ENCODE peak calls at places on chromosomes 12 and 14, in eight cellular contexts. H is brain microvascular endothelial cell, V is GM23338, Q is coronary artery, E is uterus, D is testis, I is IMR-90, T is GM12878. O is an unnamed sample.

GRCh38 chr14:56794088-56794556 is 16.2 kb downstream of the OTX2 start:
- DNase-seq in Q (no peak), I (no peak), V (peak), D (peak), T (no peak), E (no peak), H (no peak), O (no peak)

GRCh38 chr12:28872654-28873268 is 276.3 kb upstream of the FAR2 start:
- DNase-seq in E (peak), Q (no peak), I (peak), V (peak), T (no peak), D (peak), H (peak), O (no peak)

GRCh38 chr14:104856869-104857860 is 7.9 kb upstream of the CEP170B start:
- DNase-seq in H (no peak), D (peak), Q (no peak), E (no peak), V (peak), T (no peak), I (no peak), O (no peak)

GRCh38 chr14:73055251-73055650 is 3.1 kb upstream of the RBM25 start:
- DNase-seq in D (no peak), H (no peak), Q (no peak), E (no peak), V (no peak), I (no peak), T (no peak), O (no peak)

GRCh38 chr12:118428643-118429042 is 52.3 kb downstream of the SUDS3 start:
- DNase-seq in I (no peak), T (no peak), H (no peak), D (no peak), E (no peak), V (no peak), Q (no peak), O (no peak)

GRCh38 chr12:5571115-5571514 is 139.2 kb downstream of the NTF3 start:
- DNase-seq in V (no peak), E (no peak), D (peak), T (no peak), H (no peak), Q (no peak), I (no peak), O (no peak)

GRCh38 chr14:46661728-46662127 is 10.1 kb upstream of the RPL10L start:
- DNase-seq in H (peak), V (peak), I (no peak), D (no peak), Q (no peak), E (no peak), T (no peak), O (no peak)

GRCh38 chr12:45966486-45966885 is 23.9 kb downstream of the SCAF11 start:
- DNase-seq in T (no peak), Q (no peak), H (peak), E (no peak), V (peak), I (peak), D (no peak), O (no peak)

GRCh38 chr12:106245767-106246166 is 2.1 kb downstream of the CKAP4 start:
- DNase-seq in I (peak), H (peak), Q (peak), V (no peak), E (peak), T (no peak), D (no peak), O (no peak)

GRCh38 chr14:75518625-75519024 is 3.6 kb upstream of the BATF start:
- DNase-seq in I (no peak), T (no peak), E (no peak), D (no peak), Q (no peak), H (no peak), V (peak), O (no peak)

GRCh38 chr14:102911991-102912761 is 10.3 kb upstream of the AMN start:
- DNase-seq in T (no peak), H (no peak), D (no peak), E (no peak), V (no peak), Q (no peak), I (no peak), O (no peak)

GRCh38 chr12:5567021-5567744 is 135.3 kb downstream of the NTF3 start:
- DNase-seq in H (no peak), Q (no peak), T (no peak), D (peak), V (no peak), I (peak), E (no peak), O (no peak)

GRCh38 chr12:18932715-18933114 is 194.8 kb downstream of the CAPZA3 start:
- DNase-seq in V (no peak), I (peak), D (no peak), Q (no peak), H (no peak), E (no peak), T (no peak), O (no peak)

GRCh38 chr12:102182635-102183034 is 15.0 kb downstream of the PMCH start:
- DNase-seq in T (no peak), H (no peak), V (no peak), E (no peak), I (no peak), Q (no peak), D (no peak), O (no peak)

GRCh38 chr12:90953956-90954421 is 987 bp downstream of the CCER1 start:
- DNase-seq in D (peak), Q (no peak), T (no peak), H (no peak), V (peak), I (no peak), E (no peak), O (no peak)

GRCh38 chr12:124279315-124279714 is 15.6 kb upstream of the RFLNA start:
- DNase-seq in V (no peak), H (no peak), Q (no peak), E (no peak), T (no peak), I (no peak), D (no peak), O (no peak)

GRCh38 chr12:29350080-29350479 is 30.9 kb downstream of the ERGIC2 start:
- DNase-seq in Q (no peak), D (no peak), H (peak), T (no peak), I (peak), E (no peak), V (no peak), O (no peak)

GRCh38 chr12:71791473-71792150 is 36.9 kb downstream of the RAB21 start:
- DNase-seq in I (no peak), H (no peak), D (no peak), V (no peak), E (no peak), Q (no peak), T (no peak), O (no peak)

GRCh38 chr14:101083564-101084435 is 180.3 kb upstream of the RTL1 start:
- DNase-seq in Q (peak), I (no peak), V (peak), D (peak), H (no peak), E (no peak), T (no peak), O (peak)

GRCh38 chr12:68310370-68310769 is 21.8 kb downstream of the MDM1 start:
- DNase-seq in I (peak), E (no peak), V (no peak), T (no peak), D (no peak), Q (no peak), H (peak), O (no peak)

GRCh38 chr14:55846852-55847471 is 267.0 kb downstream of the KTN1 start:
- DNase-seq in I (peak), T (no peak), H (no peak), Q (no peak), V (no peak), D (no peak), E (peak), O (no peak)

GRCh38 chr14:65772901-65773574 is 360.5 kb downstream of the FUT8 start:
- DNase-seq in H (no peak), V (no peak), D (no peak), T (no peak), E (no peak), Q (no peak), I (no peak), O (no peak)

GRCh38 chr12:62977879-62978278 is 42.9 kb upstream of the PPM1H start:
- DNase-seq in Q (no peak), I (no peak), H (no peak), D (no peak), E (no peak), V (no peak), T (no peak), O (no peak)

GRCh38 chr12:62232143-62232729 is 28.0 kb upstream of the USP15 start:
- DNase-seq in E (no peak), T (no peak), H (no peak), V (no peak), I (no peak), D (no peak), Q (no peak), O (no peak)

GRCh38 chr14:100384819-100385813 is 62.0 kb downstream of the SLC25A47 start:
- DNase-seq in Q (no peak), D (no peak), V (peak), I (peak), H (peak), E (no peak), T (no peak), O (no peak)

GRCh38 chr12:116508145-116509121 is 50.7 kb upstream of the MAP1LC3B2 start:
- DNase-seq in T (no peak), H (no peak), I (no peak), D (peak), V (peak), E (peak), Q (no peak), O (peak)

GRCh38 chr14:85512491-85512890 is 17.5 kb upstream of the FLRT2 start:
- DNase-seq in D (no peak), T (no peak), V (no peak), E (no peak), H (no peak), Q (no peak), I (peak), O (no peak)

GRCh38 chr14:88023658-88024187 is 18.8 kb downstream of the GPR65 start:
- DNase-seq in D (no peak), T (no peak), E (no peak), I (no peak), V (peak), H (no peak), Q (no peak), O (no peak)

GRCh38 chr12:6606331-6607131 is 648 bp downstream of the CHD4 start:
- DNase-seq in V (peak), T (no peak), Q (peak), I (peak), E (peak), H (no peak), D (peak), O (peak)

GRCh38 chr12:67879937-67880336 is 109.3 kb upstream of the IFNG-AS1 start:
- DNase-seq in H (no peak), D (no peak), I (no peak), Q (no peak), E (no peak), T (no peak), V (no peak), O (no peak)

GRCh38 chr14:105500726-105501101 is 9.7 kb downstream of the TEDC1 start:
- DNase-seq in V (no peak), D (no peak), H (no peak), T (no peak), E (no peak), Q (no peak), I (no peak), O (no peak)

GRCh38 chr12:117986705-117987469 is 18.1 kb upstream of the KSR2 start:
- DNase-seq in V (no peak), H (peak), D (no peak), E (no peak), I (peak), Q (no peak), T (no peak), O (no peak)

GRCh38 chr12:124295431-124296058 is 652 bp downstream of the RFLNA start:
- DNase-seq in E (no peak), Q (no peak), D (no peak), V (peak), T (no peak), H (no peak), I (no peak), O (no peak)

GRCh38 chr12:100988278-100988625 is 193.7 kb downstream of the ANO4 start:
- DNase-seq in D (no peak), H (no peak), I (no peak), T (no peak), E (no peak), Q (no peak), V (peak), O (no peak)

GRCh38 chr12:76249501-76249900 is 98.7 kb downstream of the BBS10 start:
- DNase-seq in H (no peak), T (no peak), I (no peak), Q (no peak), V (peak), D (no peak), E (no peak), O (no peak)

GRCh38 chr14:91835197-91835919 is 32.0 kb downstream of the TC2N start:
- DNase-seq in E (no peak), I (no peak), V (peak), T (no peak), H (no peak), Q (no peak), D (no peak), O (peak)

GRCh38 chr12:3293446-3294161 is 197.4 kb upstream of the PRMT8 start:
- DNase-seq in I (peak), E (no peak), V (no peak), H (peak), T (no peak), Q (no peak), D (peak), O (no peak)

GRCh38 chr12:39764944-39765560 is 145.4 kb upstream of the ABCD2 start:
- DNase-seq in V (peak), D (no peak), T (no peak), I (peak), E (no peak), Q (no peak), H (peak), O (no peak)

GRCh38 chr12:46365951-46366379 is 6.6 kb downstream of the SLC38A2 start:
- DNase-seq in E (no peak), I (no peak), T (no peak), Q (no peak), H (no peak), V (no peak), D (no peak), O (no peak)

GRCh38 chr14:24051162-24051788 is 534 bp upstream of the CARMIL3 start:
- DNase-seq in D (peak), H (no peak), Q (peak), E (no peak), V (peak), I (no peak), T (no peak), O (no peak)
- H3K27ac ChIP-seq in D (peak), H (no peak), Q (peak), E (peak), V (peak), I (no peak), T (peak), O (peak)

DNA sequence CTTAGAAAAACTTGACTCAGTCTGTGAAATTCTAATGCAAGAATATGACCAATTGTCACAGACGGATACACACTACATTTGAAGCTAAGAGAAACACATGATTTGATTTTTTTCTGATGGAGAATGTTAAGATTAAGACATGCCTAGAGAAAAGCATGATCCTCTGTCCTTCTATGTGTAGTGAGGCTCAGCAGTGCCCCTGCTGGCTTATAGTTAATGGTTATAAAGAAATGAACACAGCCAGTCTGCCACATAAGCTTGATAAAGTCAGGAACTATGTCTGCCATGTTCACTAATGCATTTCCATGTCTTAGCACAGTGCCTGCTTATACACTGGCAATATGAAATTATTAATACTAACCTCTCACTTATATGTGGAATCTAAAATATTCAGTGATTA is 168.1 kb upstream of the DAAM1 start:
- DNase-seq in E (no peak), V (peak), I (peak), D (peak), T (no peak), H (peak), Q (no peak), O (no peak)
- TF ChIP-seq CTCF in E (no peak), V (peak), I (peak), D (no peak), T (peak), H (peak), Q (no peak), O (no peak)

GRCh38 chr12:65266408-65266807 is 12.1 kb upstream of the MSRB3 start:
- DNase-seq in Q (no peak), E (no peak), D (no peak), I (no peak), T (no peak), V (no peak), H (no peak), O (no peak)
- H3K27ac ChIP-seq in Q (no peak), E (no peak), D (no peak), I (no peak), T (no peak), V (no peak), H (no peak), O (no peak)

GRCh38 chr14:26163761-26164160 is 434.1 kb downstream of the NOVA1 start:
- DNase-seq in I (peak), T (no peak), H (peak), Q (no peak), V (peak), D (no peak), E (no peak), O (no peak)
- TF ChIP-seq CTCF in I (peak), T (no peak), H (peak), Q (no peak), V (peak), D (no peak), E (peak), O (no peak)

O was measured in Peyer's patch.